ENCODE peak calls at places on chromosomes 4 and X, in four cellular contexts. B is HepG2, U is SK-N-SH, I is GM12878. G is an unnamed sample.

GRCh38 chrX:1596676-1597344 is 5.4 kb downstream of the AKAP17A start:
- DNase-seq in U (no peak), B (no peak), I (no peak), G (no peak)

GRCh38 chr4:73707918-73708577 is 32.3 kb upstream of the CXCL8 start:
- DNase-seq in B (no peak), I (no peak), U (no peak), G (peak; percentile 69)

GRCh38 chrX:128818690-128819089 is 704.6 kb downstream of the SMARCA1 start:
- DNase-seq in B (peak; percentile 35), U (no peak), I (no peak), G (no peak)

GRCh38 chrX:1334854-1335253 is 1.7 kb upstream of the IL3RA start:
- DNase-seq in B (peak; percentile 23), U (no peak), I (no peak), G (no peak)

GRCh38 chr4:36351082-36351666 is 69.8 kb downstream of the DTHD1 start:
- DNase-seq in U (peak; percentile 18), B (peak; percentile 19), I (peak; percentile 37), G (peak; percentile 40)

GRCh38 chr4:120215350-120215749 is 148.7 kb upstream of the MAD2L1 start:
- DNase-seq in U (no peak), B (no peak), I (no peak), G (no peak)

GRCh38 chrX:143081231-143081630 is 55.5 kb downstream of the SPANXN4 start:
- DNase-seq in B (no peak), U (no peak), I (no peak), G (no peak)

GRCh38 chr4:188145626-188146025 is 6.4 kb downstream of the TRIML1 start:
- DNase-seq in I (no peak), B (no peak), U (no peak), G (no peak)

GRCh38 chr4:6884341-6884870 is 25.2 kb upstream of the TBC1D14 start:
- DNase-seq in U (no peak), I (no peak), B (no peak), G (no peak)

GRCh38 chr4:98446499-98447375 is 185.6 kb downstream of the RAP1GDS1 start:
- DNase-seq in B (no peak), U (no peak), I (peak; percentile 61), G (no peak)

GRCh38 chr4:42786350-42787070 is 106.0 kb upstream of the GRXCR1 start:
- DNase-seq in B (no peak), I (no peak), U (no peak), G (no peak)

GRCh38 chr4:80812145-80812544 is 218.4 kb upstream of the BMP3 start:
- DNase-seq in I (no peak), B (no peak), U (no peak), G (no peak)

GRCh38 chr4:11912886-11913285 is 484.2 kb upstream of the HS3ST1 start:
- DNase-seq in U (no peak), B (no peak), I (no peak), G (no peak)

GRCh38 chr4:38605794-38606586 is 58.0 kb upstream of the KLF3 start:
- DNase-seq in I (no peak), U (no peak), B (peak; percentile 70), G (peak; percentile 10)

GRCh38 chr4:15262396-15262795 is 165.4 kb upstream of the C1QTNF7 start:
- DNase-seq in B (no peak), U (no peak), I (no peak), G (no peak)

GRCh38 chr4:152485726-152486276 is 50.1 kb downstream of the FBXW7 start:
- DNase-seq in I (peak; percentile 86), U (no peak), B (peak; percentile 97), G (peak; percentile 16)

GRCh38 chrX:79095441-79096338 is 48.8 kb upstream of the GPR174 start:
- DNase-seq in U (no peak), I (no peak), B (no peak), G (no peak)
- TF ChIP-seq PBX3 in U (no peak), I (no peak), B (no peak), G (no peak)

GRCh38 chrX:48071064-48071985 is at the start of gene ZNF630:
- DNase-seq in I (peak; percentile 43), B (no peak), U (peak; percentile 75), G (peak; percentile 72)
- TF ChIP-seq RAD21 in I (no peak), B (no peak), U (no peak), G (no peak)

DNA sequence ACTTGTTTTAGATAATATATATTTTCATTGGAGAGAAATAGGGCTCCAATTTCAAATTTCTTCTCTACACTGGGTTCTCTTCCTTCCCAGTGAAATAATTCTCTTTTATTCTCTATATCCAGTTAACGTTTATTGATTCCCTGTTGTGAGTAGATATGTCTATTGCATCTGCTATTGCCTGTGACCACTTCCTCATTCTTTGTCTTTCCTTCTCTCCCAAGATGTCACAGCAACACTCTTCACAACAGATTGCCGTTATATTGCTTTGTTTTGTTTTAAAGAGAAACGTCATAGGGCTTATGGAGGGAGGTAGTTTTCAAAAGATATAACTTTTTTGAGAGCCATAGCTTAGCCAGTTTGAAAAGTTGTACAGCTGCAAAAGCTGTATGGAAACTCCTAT is 343.8 kb downstream of the ARHGAP24 start:
- DNase-seq in U (no peak), I (no peak), B (no peak), G (no peak)
- TF ChIP-seq PBX3 in U (no peak), I (no peak), B (no peak), G (no peak)

GRCh38 chr4:176193898-176194297 is 1.5 kb downstream of the SPATA4 start:
- DNase-seq in U (no peak), I (no peak), B (no peak), G (peak; percentile 20)

GRCh38 chr4:176188654-176189053 is 6.7 kb downstream of the SPATA4 start:
- DNase-seq in I (no peak), U (no peak), B (no peak), G (no peak)

GRCh38 chr4:176189891-176190795 is 5.2 kb downstream of the SPATA4 start:
- DNase-seq in U (no peak), B (no peak), I (no peak), G (no peak)

GRCh38 chr4:176193126-176193525 is 2.3 kb downstream of the SPATA4 start:
- DNase-seq in B (no peak), U (no peak), I (no peak), G (no peak)

DNA sequence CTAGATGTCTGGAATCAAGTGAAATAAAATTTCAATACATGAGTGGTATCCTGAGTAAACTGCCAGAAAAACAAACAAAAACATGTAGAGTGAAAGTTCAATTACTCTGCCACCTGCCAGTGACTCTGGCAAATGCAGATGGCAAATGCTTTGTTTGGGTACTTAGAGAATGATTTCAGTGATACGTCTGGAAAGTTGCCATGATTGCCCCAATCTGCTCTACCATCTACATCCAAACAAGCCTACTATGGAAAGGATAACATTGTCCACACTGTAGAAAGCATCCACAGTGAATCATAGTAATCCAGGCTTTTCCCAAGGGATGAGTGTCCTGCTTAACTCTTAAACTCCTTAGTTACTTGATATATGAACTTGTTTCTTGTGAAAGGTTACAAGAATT is 3.4 kb downstream of the SPATA4 start:
- DNase-seq in U (peak; percentile 32), B (no peak), I (no peak), G (peak; percentile 29)
- TF ChIP-seq RAD21 in U (peak; percentile 9), B (no peak), I (no peak), G (no peak)

DNA sequence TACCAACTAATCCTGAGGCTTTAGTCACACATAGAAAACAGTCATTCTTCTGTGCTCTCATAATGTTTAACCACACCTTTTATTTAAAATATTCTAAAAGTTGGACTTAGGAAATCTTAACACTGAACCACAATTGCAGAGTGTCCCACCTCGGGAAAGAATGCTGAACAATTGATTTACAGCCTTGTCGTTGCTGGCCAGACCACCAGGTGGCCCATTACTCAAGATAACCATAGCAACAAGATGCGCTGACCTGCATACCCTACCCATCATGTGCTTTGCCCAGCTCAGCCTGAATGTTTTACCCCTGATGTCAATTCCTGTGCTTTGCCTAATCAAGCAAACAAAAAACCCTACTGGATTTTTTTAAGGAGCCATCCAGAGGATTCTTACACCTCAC is 100.7 kb downstream of the ARSJ start:
- DNase-seq in U (peak; percentile 19), B (peak; percentile 18), I (no peak), G (no peak)
- TF ChIP-seq PBX3 in U (no peak), B (no peak), I (no peak), G (no peak)

GRCh38 chr4:151175754-151176153 is 76.3 kb downstream of the RPS3A start:
- DNase-seq in U (no peak), B (no peak), I (no peak), G (no peak)
- TF ChIP-seq RAD21 in U (no peak), B (no peak), I (no peak), G (no peak)

DNA sequence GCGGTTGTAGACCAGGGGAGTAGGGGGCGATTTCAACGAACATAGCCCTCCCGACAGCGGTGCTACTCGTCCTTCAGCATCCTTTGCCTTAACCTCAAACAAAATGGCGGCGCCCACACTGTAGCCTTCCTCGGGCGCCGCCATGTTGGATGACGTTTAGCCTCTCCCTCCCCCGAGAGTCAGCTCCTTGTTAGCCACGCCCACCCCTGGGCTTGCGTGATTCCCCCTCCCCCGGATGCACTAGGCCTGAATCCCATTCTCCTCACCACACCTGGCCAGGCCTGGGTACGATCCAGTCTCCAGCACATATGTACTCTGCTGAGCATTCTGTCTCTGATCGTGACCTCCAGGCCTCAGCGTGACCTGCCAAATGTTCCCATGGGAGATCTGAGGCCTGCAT is 49.0 kb upstream of the ZNF157 start:
- DNase-seq in I (no peak), U (no peak), B (no peak), G (no peak)
- TF ChIP-seq PBX3 in I (no peak), U (no peak), B (no peak), G (no peak)

DNA sequence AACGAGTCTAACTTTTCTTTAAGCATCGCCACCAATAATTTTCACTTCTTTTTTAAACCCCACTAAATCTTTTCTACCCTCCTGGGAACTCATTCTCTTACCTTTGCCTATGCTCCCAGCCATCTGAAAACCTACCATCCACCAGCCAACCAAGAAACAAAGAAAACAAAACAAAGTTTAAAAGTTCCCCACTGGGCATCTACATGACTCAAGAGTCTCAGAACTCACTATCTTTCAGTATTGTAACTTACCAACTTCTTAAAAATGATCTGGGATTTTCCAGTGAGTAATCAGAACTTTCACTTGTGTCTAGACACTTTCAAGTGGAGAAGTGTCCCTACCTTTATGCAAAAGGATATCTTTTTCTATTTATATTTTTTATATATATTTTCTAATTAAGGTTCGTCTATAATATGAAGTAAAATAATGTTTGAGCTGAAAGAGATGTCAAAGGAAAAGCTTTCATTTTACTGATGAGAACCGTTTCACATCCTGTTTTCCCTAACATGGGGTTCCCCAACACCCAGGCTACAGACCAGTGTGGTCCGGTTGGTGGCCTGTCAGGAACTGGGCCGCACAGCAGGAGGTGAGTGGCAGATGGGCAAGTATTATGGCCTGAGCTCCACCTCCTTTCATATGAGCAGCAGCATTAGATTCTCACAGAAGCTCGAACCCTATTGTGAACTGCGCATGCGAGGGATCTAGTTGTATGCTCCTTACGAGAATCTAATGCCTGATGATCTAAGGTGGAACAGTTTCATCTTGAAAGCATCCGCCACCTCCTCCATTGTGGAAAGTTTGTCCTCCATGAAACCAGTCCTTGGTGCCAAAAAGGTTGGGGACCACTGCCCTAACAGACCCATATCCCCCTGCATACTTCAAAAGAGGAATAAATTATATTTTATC is 9.8 kb upstream of the TIGD2 start:
- DNase-seq in U (no peak), B (no peak), I (peak; percentile 86), G (no peak)
- TF ChIP-seq RAD21 in U (no peak), B (no peak), I (no peak), G (no peak)

GRCh38 chr4:2353222-2354107 is 65.0 kb downstream of the ZFYVE28 start:
- DNase-seq in U (peak; percentile 66), I (no peak), B (no peak), G (no peak)

GRCh38 chr4:2350982-2351381 is 67.5 kb downstream of the ZFYVE28 start:
- DNase-seq in U (no peak), B (no peak), I (no peak), G (no peak)

GRCh38 chr4:2354127-2354526 is 64.3 kb downstream of the ZFYVE28 start:
- DNase-seq in I (no peak), B (no peak), U (peak; percentile 77), G (no peak)

GRCh38 chr4:2352171-2352570 is 66.3 kb downstream of the ZFYVE28 start:
- DNase-seq in B (no peak), I (no peak), U (no peak), G (no peak)

GRCh38 chr4:2352729-2353221 is 65.7 kb downstream of the ZFYVE28 start:
- DNase-seq in B (no peak), U (no peak), I (no peak), G (no peak)
- TF ChIP-seq PBX3 in B (no peak), U (no peak), I (no peak), G (no peak)

G was measured in A549.